ENCODE peak calls at places on chromosome 11, in nine cellular contexts. One of them, this sample, is unnamed.

GRCh38 chr11:35419713-35420333 is 465 bp upstream of the SLC1A2 start:
- DNase-seq in M059J: no peak
- DNase-seq in cardiac fibroblast: no peak
- DNase-seq in left ventricle myocardium superior: peak; percentile 43
- DNase-seq in NCI-H187: no peak
- DNase-seq in stimulated activated CD8-positive, alpha-beta memory T cell treated with anti-CD3 and anti-CD28 coated beads, Interleukin-2, amount 100 ng/mL, for 48 hours: no peak
- DNase-seq in HFF-Myc: no peak
- DNase-seq in EL: peak; percentile 25
- DNase-seq in HTR-8/SVneo: no peak
- DNase-seq in this sample: no peak

GRCh38 chr11:77071671-77072605 is 5.2 kb downstream of the CAPN5 start:
- DNase-seq in M059J: peak; percentile 54
- DNase-seq in cardiac fibroblast: peak; percentile 22
- DNase-seq in left ventricle myocardium superior: no peak
- DNase-seq in NCI-H187: no peak
- DNase-seq in stimulated activated CD8-positive, alpha-beta memory T cell treated with anti-CD3 and anti-CD28 coated beads, Interleukin-2, amount 100 ng/mL, for 48 hours: no peak
- DNase-seq in HFF-Myc: no peak
- DNase-seq in EL: peak; percentile 56
- DNase-seq in HTR-8/SVneo: no peak
- DNase-seq in this sample: peak; percentile 61

GRCh38 chr11:12457030-12457600 is 79.7 kb downstream of the PARVA start:
- DNase-seq in M059J: peak; percentile 28
- DNase-seq in cardiac fibroblast: peak; percentile 64
- DNase-seq in left ventricle myocardium superior: no peak
- DNase-seq in NCI-H187: no peak
- DNase-seq in stimulated activated CD8-positive, alpha-beta memory T cell treated with anti-CD3 and anti-CD28 coated beads, Interleukin-2, amount 100 ng/mL, for 48 hours: no peak
- DNase-seq in HFF-Myc: no peak
- DNase-seq in EL: peak; percentile 57
- DNase-seq in HTR-8/SVneo: no peak
- DNase-seq in this sample: no peak

GRCh38 chr11:125313271-125314222 is 149.0 kb downstream of the PKNOX2 start:
- DNase-seq in M059J: peak; percentile 16
- DNase-seq in cardiac fibroblast: peak; percentile 13
- DNase-seq in left ventricle myocardium superior: no peak
- DNase-seq in NCI-H187: no peak
- DNase-seq in stimulated activated CD8-positive, alpha-beta memory T cell treated with anti-CD3 and anti-CD28 coated beads, Interleukin-2, amount 100 ng/mL, for 48 hours: no peak
- DNase-seq in HFF-Myc: no peak
- DNase-seq in EL: no peak
- DNase-seq in HTR-8/SVneo: no peak
- DNase-seq in this sample: no peak

GRCh38 chr11:15828241-15828903 is 528.0 kb downstream of the SOX6 start:
- DNase-seq in M059J: no peak
- DNase-seq in cardiac fibroblast: no peak
- DNase-seq in left ventricle myocardium superior: no peak
- DNase-seq in NCI-H187: no peak
- DNase-seq in stimulated activated CD8-positive, alpha-beta memory T cell treated with anti-CD3 and anti-CD28 coated beads, Interleukin-2, amount 100 ng/mL, for 48 hours: no peak
- DNase-seq in HFF-Myc: no peak
- DNase-seq in EL: no peak
- DNase-seq in HTR-8/SVneo: no peak
- DNase-seq in this sample: no peak

GRCh38 chr11:106216281-106216680 is 138.8 kb downstream of the AASDHPPT start:
- DNase-seq in M059J: no peak
- DNase-seq in cardiac fibroblast: peak; percentile 33
- DNase-seq in left ventricle myocardium superior: peak; percentile 45
- DNase-seq in NCI-H187: no peak
- DNase-seq in stimulated activated CD8-positive, alpha-beta memory T cell treated with anti-CD3 and anti-CD28 coated beads, Interleukin-2, amount 100 ng/mL, for 48 hours: no peak
- DNase-seq in HFF-Myc: no peak
- DNase-seq in EL: no peak
- DNase-seq in HTR-8/SVneo: no peak
- DNase-seq in this sample: no peak

GRCh38 chr11:30406978-30407762 is 84.3 kb downstream of the ARL14EP start:
- DNase-seq in M059J: peak; percentile 13
- DNase-seq in cardiac fibroblast: no peak
- DNase-seq in left ventricle myocardium superior: peak; percentile 50
- DNase-seq in NCI-H187: no peak
- DNase-seq in stimulated activated CD8-positive, alpha-beta memory T cell treated with anti-CD3 and anti-CD28 coated beads, Interleukin-2, amount 100 ng/mL, for 48 hours: no peak
- DNase-seq in HFF-Myc: no peak
- DNase-seq in EL: no peak
- DNase-seq in HTR-8/SVneo: no peak
- DNase-seq in this sample: no peak

GRCh38 chr11:75714211-75714610 is 3.4 kb upstream of the MOGAT2 start:
- DNase-seq in M059J: no peak
- DNase-seq in cardiac fibroblast: no peak
- DNase-seq in left ventricle myocardium superior: no peak
- DNase-seq in NCI-H187: no peak
- DNase-seq in stimulated activated CD8-positive, alpha-beta memory T cell treated with anti-CD3 and anti-CD28 coated beads, Interleukin-2, amount 100 ng/mL, for 48 hours: no peak
- DNase-seq in HFF-Myc: no peak
- DNase-seq in EL: no peak
- DNase-seq in HTR-8/SVneo: no peak
- DNase-seq in this sample: no peak

GRCh38 chr11:109747839-109748238 is 325.8 kb downstream of the C11orf87 start:
- DNase-seq in M059J: peak; percentile 65
- DNase-seq in cardiac fibroblast: no peak
- DNase-seq in left ventricle myocardium superior: no peak
- DNase-seq in NCI-H187: no peak
- DNase-seq in stimulated activated CD8-positive, alpha-beta memory T cell treated with anti-CD3 and anti-CD28 coated beads, Interleukin-2, amount 100 ng/mL, for 48 hours: no peak
- DNase-seq in HFF-Myc: no peak
- DNase-seq in EL: peak; percentile 17
- DNase-seq in HTR-8/SVneo: no peak
- DNase-seq in this sample: peak; percentile 68

GRCh38 chr11:61007971-61008896 is 36.8 kb downstream of the CD6 start:
- DNase-seq in M059J: no peak
- DNase-seq in cardiac fibroblast: no peak
- DNase-seq in left ventricle myocardium superior: no peak
- DNase-seq in NCI-H187: no peak
- DNase-seq in stimulated activated CD8-positive, alpha-beta memory T cell treated with anti-CD3 and anti-CD28 coated beads, Interleukin-2, amount 100 ng/mL, for 48 hours: no peak
- DNase-seq in HFF-Myc: no peak
- DNase-seq in EL: no peak
- DNase-seq in HTR-8/SVneo: no peak
- DNase-seq in this sample: no peak

GRCh38 chr11:27926981-27927481 is 180.9 kb downstream of the KIF18A start:
- DNase-seq in M059J: peak; percentile 100
- DNase-seq in cardiac fibroblast: peak; percentile 58
- DNase-seq in left ventricle myocardium superior: no peak
- DNase-seq in NCI-H187: no peak
- DNase-seq in stimulated activated CD8-positive, alpha-beta memory T cell treated with anti-CD3 and anti-CD28 coated beads, Interleukin-2, amount 100 ng/mL, for 48 hours: no peak
- DNase-seq in HFF-Myc: peak; percentile 65
- DNase-seq in EL: peak; percentile 99
- DNase-seq in HTR-8/SVneo: peak; percentile 70
- DNase-seq in this sample: peak; percentile 91

This sample was measured in HT1080.